ENCODE peak calls at places on chromosomes 12 and 14, in five cellular contexts. S, X, N, Y and Z are unnamed samples.

GRCh38 chr12:76698966-76699365 is 64.9 kb upstream of the ZDHHC17 start:
- DNase-seq in S (no peak), X (no peak), N (no peak), Y (no peak), Z (no peak)

GRCh38 chr12:123398918-123399617 is 15.1 kb downstream of the KMT5A start:
- DNase-seq in S (no peak), X (no peak), N (no peak), Y (no peak), Z (no peak)

GRCh38 chr14:105910426-105910825 is 384.0 kb downstream of the TMEM121 start:
- DNase-seq in S (no peak), X (no peak), N (no peak), Y (no peak), Z (no peak)

GRCh38 chr12:113325938-113326337 is 9.0 kb downstream of the SLC8B1 start:
- DNase-seq in S (no peak), X (peak; percentile 75), N (no peak), Y (no peak), Z (peak; percentile 24)

GRCh38 chr14:100896369-100897060 is 7.0 kb downstream of the RTL1 start:
- DNase-seq in S (no peak), X (no peak), N (no peak), Y (no peak), Z (no peak)

GRCh38 chr12:49417558-49417957 is 50.3 kb downstream of the SPATS2 start:
- DNase-seq in S (no peak), X (no peak), N (no peak), Y (no peak), Z (no peak)

GRCh38 chr14:74866708-74867389 is 9.1 kb downstream of the PROX2 start:
- DNase-seq in S (no peak), X (no peak), N (no peak), Y (no peak), Z (no peak)

GRCh38 chr12:120388711-120389431 is 19.9 kb upstream of the MSI1 start:
- DNase-seq in S (peak; percentile 71), X (no peak), N (peak; percentile 97), Y (peak; percentile 75), Z (no peak)

GRCh38 chr14:62138593-62138992 is 376.4 kb downstream of the SNAPC1 start:
- DNase-seq in S (no peak), X (peak; percentile 21), N (no peak), Y (peak; percentile 44), Z (no peak)

GRCh38 chr14:61460853-61461611 is 139.7 kb downstream of the PRKCH start:
- DNase-seq in S (no peak), X (peak; percentile 26), N (no peak), Y (peak; percentile 48), Z (no peak)

GRCh38 chr12:79988368-79988767 is 53.5 kb upstream of the PPP1R12A start:
- DNase-seq in S (no peak), X (peak; percentile 41), N (no peak), Y (no peak), Z (peak; percentile 52)

GRCh38 chr14:34688470-34689206 is 25.8 kb downstream of the CFL2 start:
- DNase-seq in S (no peak), X (no peak), N (no peak), Y (no peak), Z (no peak)

GRCh38 chr14:54591461-54592245 is 24.7 kb downstream of the SAMD4A start:
- DNase-seq in S (no peak), X (no peak), N (no peak), Y (no peak), Z (no peak)

GRCh38 chr14:68619805-68620574 is 172.9 kb downstream of the ZFP36L1 start:
- DNase-seq in S (no peak), X (peak; percentile 73), N (no peak), Y (peak; percentile 40), Z (peak; percentile 86)

DNA sequence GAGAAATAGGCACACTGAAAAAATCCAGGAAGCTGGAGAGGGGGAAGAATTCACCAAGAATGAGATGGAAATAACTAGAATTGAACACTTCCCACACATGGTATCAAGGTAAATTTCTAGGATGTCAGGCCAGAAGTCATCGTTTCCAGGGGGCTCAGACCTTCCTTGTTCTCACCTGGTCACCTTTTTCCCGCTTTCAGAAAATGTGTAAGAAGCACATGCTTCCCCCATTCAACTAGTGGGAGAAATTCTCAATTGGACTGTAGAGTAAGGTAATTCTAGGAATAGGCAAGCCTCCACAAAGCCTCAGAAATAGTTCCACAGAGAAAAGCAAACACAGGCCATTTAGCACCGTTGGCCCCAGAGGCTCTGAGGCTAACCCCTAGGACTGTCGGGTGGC is 2.8 kb upstream of the PTMS start:
- DNase-seq in S (no peak), X (no peak), N (no peak), Y (no peak), Z (no peak)
- H3K4ac ChIP-seq in S (peak overlapping the region; percentile 17), X (peak overlapping the region; percentile 99), N (no peak overlapping the region), Y (peak overlapping the region; percentile 90), Z (peak overlapping the region; percentile 76)

GRCh38 chr12:16189849-16190248 is 87.6 kb downstream of the SLC15A5 start:
- DNase-seq in S (no peak), X (peak; percentile 28), N (no peak), Y (no peak), Z (no peak)

GRCh38 chr12:16187684-16188083 is 89.8 kb downstream of the SLC15A5 start:
- DNase-seq in S (no peak), X (no peak), N (no peak), Y (no peak), Z (no peak)

GRCh38 chr12:16184691-16185090 is 92.8 kb downstream of the SLC15A5 start:
- DNase-seq in S (no peak), X (no peak), N (no peak), Y (peak; percentile 89), Z (no peak)
- H3K4ac ChIP-seq in S (no peak overlapping the region), X (no peak overlapping the region), N (no peak overlapping the region), Y (no peak overlapping the region), Z (no peak overlapping the region)

DNA sequence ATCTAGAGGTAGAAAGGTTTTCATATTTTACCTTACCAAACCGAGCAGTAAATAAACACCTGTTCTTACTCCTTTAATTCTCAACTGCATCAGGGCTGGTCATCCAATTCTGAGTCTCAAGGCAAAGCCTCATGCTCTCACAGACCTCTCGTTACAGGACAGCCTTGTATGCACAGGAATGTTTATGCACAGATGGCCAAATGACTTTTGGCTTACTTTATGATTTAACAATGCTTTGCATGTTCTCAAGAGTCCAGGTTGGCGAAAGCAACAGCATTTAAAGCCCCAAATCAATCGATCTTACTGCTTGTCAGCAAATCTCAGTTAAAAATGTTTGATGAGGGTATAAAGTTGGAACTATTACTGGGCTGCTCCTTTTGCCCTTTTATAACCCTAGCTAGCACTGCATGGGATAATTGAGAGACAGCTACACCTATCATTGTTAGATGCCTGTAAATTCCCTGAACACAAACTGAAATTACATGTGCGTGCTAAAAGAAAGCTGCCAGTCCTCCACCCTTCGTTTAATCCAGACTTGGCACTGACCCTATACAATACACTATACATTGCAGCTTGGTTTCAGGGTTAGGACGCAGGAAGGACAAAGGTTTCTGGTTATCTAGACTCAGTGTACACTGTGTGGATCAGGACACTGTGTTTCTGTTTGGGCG is 63.6 kb downstream of the TMCC3 start:
- DNase-seq in S (no peak), X (no peak), N (no peak), Y (no peak), Z (no peak)
- H3K4ac ChIP-seq in S (no peak overlapping the region), X (no peak overlapping the region), N (no peak overlapping the region), Y (no peak overlapping the region), Z (no peak overlapping the region)

DNA sequence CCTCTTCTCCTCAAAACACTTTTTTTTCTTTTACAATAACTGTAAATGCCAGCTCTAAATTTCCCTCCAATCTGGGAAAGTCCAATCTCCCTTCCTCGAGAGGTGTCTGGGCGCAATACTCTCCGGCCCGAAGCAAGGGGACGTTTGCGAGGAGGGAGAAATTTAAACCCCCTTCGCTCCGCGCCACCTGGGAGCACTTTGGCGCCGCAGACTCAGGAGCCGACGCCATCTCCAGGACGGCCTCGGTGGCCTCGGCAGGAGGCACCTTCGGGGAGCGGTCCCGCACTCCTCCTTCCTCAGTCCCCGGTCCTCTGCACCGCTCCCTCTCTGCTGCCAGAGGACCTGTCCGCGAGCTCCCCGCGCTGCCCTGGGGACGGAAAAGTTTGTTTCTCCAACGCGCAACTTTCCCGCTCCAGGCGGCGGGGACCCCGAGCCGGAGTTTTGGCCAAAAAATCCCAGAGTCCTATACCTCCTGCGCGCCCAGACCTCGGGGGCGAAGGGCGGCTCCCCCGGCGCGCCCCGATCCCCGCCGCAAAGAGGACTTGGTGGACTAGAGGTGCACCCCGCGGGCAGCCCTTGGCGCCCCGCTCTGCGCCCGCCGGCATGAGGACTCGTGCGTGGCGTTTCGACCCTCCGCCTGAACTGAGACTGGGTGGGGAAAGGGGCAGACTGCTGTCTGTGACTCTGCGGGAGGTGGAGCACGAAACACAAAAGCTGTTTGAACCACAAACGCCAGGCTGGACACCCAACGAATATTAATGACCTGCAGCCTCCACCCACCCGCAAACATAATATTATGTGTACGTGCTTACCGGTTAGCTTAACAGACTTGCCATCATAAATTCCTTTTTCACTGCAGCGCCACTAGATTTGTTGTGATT is 95.1 kb upstream of the HMGA2 start:
- DNase-seq in S (no peak), X (peak; percentile 5), N (peak; percentile 18), Y (peak; percentile 78), Z (peak; percentile 46)
- H3K4ac ChIP-seq in S (no peak overlapping the region), X (peak overlapping the region; percentile 60), N (no peak overlapping the region), Y (peak overlapping the region; percentile 74), Z (peak overlapping the region; percentile 13)

DNA sequence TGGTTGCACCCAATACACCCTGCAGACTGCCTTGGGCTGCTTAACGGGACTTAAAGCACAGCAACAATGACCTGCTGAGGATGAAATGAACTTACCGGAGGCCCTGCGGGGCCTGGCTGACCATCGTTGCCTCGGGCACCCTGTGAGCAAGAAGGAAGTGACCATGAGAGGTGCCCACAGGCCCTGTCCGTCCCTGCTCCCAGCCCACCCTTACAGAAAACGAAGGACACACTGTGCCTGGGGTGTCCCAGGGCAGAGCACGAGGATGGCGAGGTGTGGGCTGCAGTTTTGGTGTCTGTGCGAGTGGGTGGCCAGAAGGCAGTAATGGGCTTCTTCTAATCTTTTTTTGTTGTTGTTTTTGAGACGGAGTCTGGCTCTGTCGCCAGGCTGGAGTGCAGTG is 14.6 kb downstream of the COL2A1 start:
- DNase-seq in S (no peak), X (no peak), N (no peak), Y (no peak), Z (no peak)
- H3K4ac ChIP-seq in S (no peak overlapping the region), X (no peak overlapping the region), N (no peak overlapping the region), Y (no peak overlapping the region), Z (no peak overlapping the region)